ENCODE peak calls at places on chromosomes 6 and 20, in five cellular contexts. Q is GM23248; K is CD8-positive, alpha-beta T cell; V is IMR-90; T is neuronal stem cell. W is an unnamed sample. For H3K4me1 and H3K9me3, the result is how much of the 10 kb centered on the place peaks cover.

GRCh38 chr6:84411060-84411629 is 183.7 kb upstream of the CEP162 start:
- DNase-seq in Q (peak), K (no peak), V (peak), T (no peak), W (no peak)

GRCh38 chr6:136685540-136686108 is 106.7 kb downstream of the MAP3K5 start:
- DNase-seq in Q (no peak), K (no peak), V (peak), T (no peak), W (no peak)

GRCh38 chr20:25083141-25083772 is 1.3 kb upstream of the VSX1 start:
- DNase-seq in Q (no peak), K (no peak), V (no peak), T (no peak), W (no peak)

GRCh38 chr20:10492065-10492464 is 57.0 kb downstream of the SLX4IP start:
- DNase-seq in Q (peak), K (no peak), V (peak), T (no peak), W (no peak)

GRCh38 chr20:7712661-7713060 is 227.6 kb downstream of the HAO1 start:
- DNase-seq in Q (no peak), K (no peak), V (no peak), T (no peak), W (no peak)

GRCh38 chr6:116545661-116546060 is at the start of gene TRAPPC3L:
- DNase-seq in Q (no peak), K (no peak), V (no peak), T (no peak), W (no peak)

GRCh38 chr6:145060687-145061086 is 674.6 kb downstream of the EPM2A start:
- DNase-seq in Q (no peak), K (no peak), V (no peak), T (no peak), W (no peak)

GRCh38 chr20:64053841-64054661 is 4.6 kb upstream of the SOX18 start:
- DNase-seq in Q (no peak), K (no peak), V (no peak), T (no peak), W (no peak)

GRCh38 chr20:23452776-23453175 is at the start of gene CST11:
- DNase-seq in Q (no peak), K (no peak), V (no peak), T (no peak), W (no peak)

GRCh38 chr6:113893866-113894265 is 36.7 kb downstream of the MARCKS start:
- DNase-seq in Q (no peak), K (no peak), V (peak), T (no peak), W (no peak)

GRCh38 chr6:90993771-90994170 is 406.9 kb upstream of the MAP3K7 start:
- DNase-seq in Q (no peak), K (no peak), V (no peak), T (no peak), W (no peak)

GRCh38 chr20:55103188-55103587 is 627.8 kb downstream of the DOK5 start:
- DNase-seq in Q (no peak), K (no peak), V (no peak), T (no peak), W (peak)

GRCh38 chr20:25025986-25026605 is 31.8 kb downstream of the ACSS1 start:
- DNase-seq in Q (no peak), K (no peak), V (no peak), T (no peak), W (no peak)

GRCh38 chr6:128882991-128883571 is at the start of gene LAMA2:
- DNase-seq in Q (peak), K (no peak), V (peak), T (peak), W (peak)

GRCh38 chr6:67663105-67663895 is 971.8 kb upstream of the ADGRB3 start:
- DNase-seq in Q (no peak), K (no peak), V (no peak), T (no peak), W (peak)

GRCh38 chr20:21202284-21202683 is 76.4 kb downstream of the KIZ start:
- DNase-seq in Q (peak), K (no peak), V (peak), T (no peak), W (no peak)

GRCh38 chr20:23679448-23680092 is 9.3 kb downstream of the CST4 start:
- DNase-seq in Q (no peak), K (no peak), V (no peak), T (no peak), W (no peak)

GRCh38 chr20:15619816-15620215 is 953.4 kb downstream of the KIF16B start:
- DNase-seq in Q (no peak), K (no peak), V (no peak), T (no peak), W (no peak)

GRCh38 chr6:39182604-39183003 is 46.7 kb downstream of the KCNK5 start:
- DNase-seq in Q (no peak), K (no peak), V (no peak), T (no peak), W (no peak)

GRCh38 chr20:47544240-47544639 is 42.6 kb downstream of the NCOA3 start:
- DNase-seq in Q (peak), K (peak), V (peak), T (no peak), W (no peak)

GRCh38 chr6:127110712-127111111 is 7.8 kb upstream of the RSPO3 start:
- DNase-seq in Q (no peak), K (no peak), V (no peak), T (no peak), W (no peak)

GRCh38 chr6:7267521-7268091 is 45.4 kb downstream of the SSR1 start:
- DNase-seq in Q (peak), K (no peak), V (peak), T (no peak), W (no peak)

GRCh38 chr6:34301408-34301807 is 52.6 kb upstream of the SMIM29 start:
- DNase-seq in Q (peak), K (no peak), V (peak), T (no peak), W (peak)

GRCh38 chr20:17622086-17622850 is 52.4 kb downstream of the DSTN start:
- DNase-seq in Q (no peak), K (no peak), V (no peak), T (no peak), W (no peak)

GRCh38 chr6:84758486-84758885 is 5.9 kb downstream of the TBX18 start:
- DNase-seq in Q (no peak), K (no peak), V (no peak), T (no peak), W (no peak)

GRCh38 chr20:44690781-44691423 is 24.3 kb upstream of the CCN5 start:
- DNase-seq in Q (peak), K (no peak), V (no peak), T (no peak), W (no peak)

GRCh38 chr6:28643017-28643740 is 117.5 kb downstream of the GPX5 start:
- DNase-seq in Q (peak), K (no peak), V (peak), T (no peak), W (no peak)

GRCh38 chr20:33159713-33160112 is 8.2 kb upstream of the BPIFA2 start:
- DNase-seq in Q (no peak), K (no peak), V (no peak), T (no peak), W (no peak)

GRCh38 chr20:9218412-9219001 is 149.6 kb downstream of the PLCB4 start:
- DNase-seq in Q (peak), K (no peak), V (peak), T (no peak), W (no peak)

GRCh38 chr20:46609043-46609442 is 42.2 kb downstream of the SLC13A3 start:
- DNase-seq in Q (no peak), K (no peak), V (no peak), T (no peak), W (no peak)

GRCh38 chr6:154432533-154433476 is 76.2 kb upstream of the IPCEF1 start:
- DNase-seq in Q (peak), K (no peak), V (no peak), T (no peak), W (no peak)

GRCh38 chr6:74568851-74569250 is 637.0 kb downstream of the COL12A1 start:
- DNase-seq in Q (no peak), K (no peak), V (peak), T (no peak), W (no peak)

GRCh38 chr6:119443993-119444641 is 94.6 kb upstream of the MAN1A1 start:
- DNase-seq in Q (peak), K (no peak), V (peak), T (no peak), W (no peak)

GRCh38 chr6:11251553-11252358 is 19.3 kb upstream of the NEDD9 start:
- DNase-seq in Q (peak), K (no peak), V (peak), T (no peak), W (no peak)

GRCh38 chr6:25558155-25558817 is 93.7 kb upstream of the SCGN start:
- DNase-seq in Q (no peak), K (no peak), V (no peak), T (no peak), W (no peak)

GRCh38 chr6:11273406-11274065 is 41.1 kb upstream of the NEDD9 start:
- DNase-seq in Q (no peak), K (no peak), V (no peak), T (no peak), W (peak)

GRCh38 chr6:47495954-47496545 is 18.5 kb downstream of the CD2AP start:
- DNase-seq in Q (no peak), K (no peak), V (no peak), T (no peak), W (no peak)
- H3K4me1 ChIP-seq in Q (under half), K (under half), V (under half), T (under half), W (under half)

GRCh38 chr6:53557005-53557715 is 12.3 kb upstream of the GCLC start:
- DNase-seq in Q (no peak), K (no peak), V (no peak), T (no peak), W (no peak)
- H3K9me3 ChIP-seq in Q (under half), K (under half), V (under half), T (under half), W (under half)

GRCh38 chr20:62477669-62478450 is 2.1 kb upstream of the GATA5 start:
- DNase-seq in Q (no peak), K (no peak), V (no peak), T (no peak), W (no peak)

GRCh38 chr20:62481441-62482135 is 5.8 kb upstream of the GATA5 start:
- DNase-seq in Q (no peak), K (no peak), V (no peak), T (no peak), W (no peak)

GRCh38 chr20:62479218-62479617 is 3.4 kb upstream of the GATA5 start:
- DNase-seq in Q (no peak), K (no peak), V (no peak), T (no peak), W (no peak)

GRCh38 chr20:62482136-62482833 is 6.5 kb upstream of the GATA5 start:
- DNase-seq in Q (no peak), K (no peak), V (no peak), T (no peak), W (no peak)

GRCh38 chr20:62480318-62480717 is 4.5 kb upstream of the GATA5 start:
- DNase-seq in Q (no peak), K (no peak), V (no peak), T (no peak), W (no peak)
- H3K4me1 ChIP-seq in Q (under half), K (under half), V (under half), T (under half), W (under half)

DNA sequence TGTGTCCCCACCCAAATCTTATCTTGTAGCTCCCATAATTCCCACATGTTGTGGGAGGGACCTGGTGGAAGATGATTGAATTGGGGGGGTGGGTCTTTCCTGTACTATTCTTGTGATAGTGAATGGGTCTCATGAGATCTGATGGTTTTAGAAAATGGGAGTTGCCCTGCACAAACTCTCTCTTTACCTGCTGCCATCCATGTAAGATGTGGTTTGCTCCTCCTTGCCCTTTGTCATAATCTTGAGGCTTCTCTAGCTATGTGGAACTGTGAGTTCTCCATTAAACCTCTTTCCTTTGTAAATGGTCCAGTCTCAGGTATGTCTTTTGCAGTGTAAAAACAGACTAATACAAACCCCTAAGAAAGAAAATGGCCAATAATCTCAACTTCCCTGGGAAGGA is 16.1 kb upstream of the SRPK1 start:
- DNase-seq in Q (no peak), K (no peak), V (no peak), T (no peak), W (no peak)
- H3K9me3 ChIP-seq in Q (under half), K (under half), V (under half), T (under half), W (under half)

GRCh38 chr20:50308166-50308512 is 117.5 kb downstream of the CEBPB start:
- DNase-seq in Q (peak), K (no peak), V (no peak), T (no peak), W (no peak)

GRCh38 chr20:50309764-50310672 is 119.4 kb downstream of the CEBPB start:
- DNase-seq in Q (no peak), K (no peak), V (no peak), T (no peak), W (no peak)

GRCh38 chr20:50310673-50311051 is 120.0 kb downstream of the CEBPB start:
- DNase-seq in Q (no peak), K (no peak), V (no peak), T (no peak), W (no peak)

GRCh38 chr20:50308513-50309279 is 118.1 kb downstream of the CEBPB start:
- DNase-seq in Q (peak), K (no peak), V (peak), T (no peak), W (peak)

DNA sequence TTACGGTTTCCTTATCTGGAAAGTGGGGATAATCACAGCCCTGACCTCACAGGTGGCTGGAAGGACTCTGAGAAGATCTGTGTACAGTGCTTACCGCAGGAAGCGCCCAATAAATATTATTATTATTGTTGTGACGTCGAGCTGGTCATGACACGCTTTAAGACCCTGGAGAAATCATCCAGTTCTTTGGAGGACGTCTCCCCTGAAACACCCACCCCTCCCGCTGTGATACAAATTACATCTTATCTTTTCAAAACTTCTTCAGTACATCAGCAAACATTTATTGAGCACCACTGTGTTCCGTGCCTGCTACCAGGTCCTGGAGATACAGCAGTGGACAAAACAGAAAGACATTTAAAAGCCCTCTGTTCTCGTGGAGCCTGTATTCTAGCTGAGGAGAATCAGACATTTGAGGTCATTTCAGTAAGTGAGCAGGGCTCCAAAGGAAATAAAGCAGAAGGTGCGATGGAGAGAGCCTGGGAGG is 118.7 kb downstream of the CEBPB start:
- DNase-seq in Q (peak), K (no peak), V (peak), T (no peak), W (no peak)
- H3K4me1 ChIP-seq in Q (half or more), K (under half), V (half or more), T (under half), W (under half)

DNA sequence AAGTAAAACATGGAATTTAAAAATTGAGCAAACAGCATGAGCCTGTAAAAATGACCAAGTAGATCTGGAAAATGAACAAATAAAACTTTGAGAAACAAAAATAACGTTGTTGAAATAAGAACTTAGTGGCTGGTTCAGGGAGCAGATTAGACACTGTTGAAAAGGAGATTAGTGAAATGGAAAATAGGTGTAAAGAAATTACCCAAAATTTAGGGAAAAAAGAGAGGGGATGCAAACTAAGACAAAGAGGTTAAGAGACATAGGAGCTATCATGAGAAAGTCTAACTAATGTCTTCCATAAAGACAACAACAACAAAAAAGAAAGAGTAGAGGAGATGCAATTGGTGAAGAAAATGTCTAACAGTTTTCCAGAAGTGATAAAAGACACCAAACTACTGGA is 29.0 kb downstream of the APCDD1L start:
- DNase-seq in Q (no peak), K (no peak), V (no peak), T (no peak), W (no peak)
- H3K9me3 ChIP-seq in Q (under half), K (under half), V (under half), T (under half), W (under half)

GRCh38 chr20:38033330-38034107 is at the start of the genes RPRD1B and TTI1:
- DNase-seq in Q (peak), K (peak), V (peak), T (peak), W (peak)

GRCh38 chr20:38034108-38034649 is 633 bp downstream of the RPRD1B start:
- DNase-seq in Q (peak), K (no peak), V (no peak), T (no peak), W (no peak)

GRCh38 chr20:38034961-38035360 is 1.4 kb downstream of the RPRD1B start:
- DNase-seq in Q (peak), K (no peak), V (no peak), T (no peak), W (no peak)

GRCh38 chr20:38031957-38032356 is 1.3 kb downstream of the TTI1 start:
- DNase-seq in Q (no peak), K (no peak), V (no peak), T (no peak), W (no peak)

GRCh38 chr20:38032585-38033329 is 499 bp downstream of the TTI1 start:
- DNase-seq in Q (peak), K (no peak), V (no peak), T (no peak), W (no peak)
- H3K4me1 ChIP-seq in Q (under half), K (half or more), V (under half), T (under half), W (under half)

GRCh38 chr6:31967926-31968320 is 4.0 kb downstream of the DXO start:
- DNase-seq in Q (no peak), K (no peak), V (no peak), T (no peak), W (no peak)

GRCh38 chr6:31966997-31967925 is 4.7 kb downstream of the DXO start:
- DNase-seq in Q (no peak), K (no peak), V (no peak), T (no peak), W (no peak)

GRCh38 chr6:31968791-31969711 is 2.9 kb downstream of the DXO start:
- DNase-seq in Q (no peak), K (no peak), V (no peak), T (no peak), W (no peak)

GRCh38 chr6:31969712-31970603 is 2.0 kb downstream of the DXO start:
- DNase-seq in Q (peak), K (no peak), V (peak), T (no peak), W (no peak)

GRCh38 chr6:31968326-31968725 is 3.6 kb downstream of the DXO start:
- DNase-seq in Q (no peak), K (no peak), V (no peak), T (no peak), W (no peak)
- H3K9me3 ChIP-seq in Q (under half), K (under half), V (under half), T (under half), W (under half)

DNA sequence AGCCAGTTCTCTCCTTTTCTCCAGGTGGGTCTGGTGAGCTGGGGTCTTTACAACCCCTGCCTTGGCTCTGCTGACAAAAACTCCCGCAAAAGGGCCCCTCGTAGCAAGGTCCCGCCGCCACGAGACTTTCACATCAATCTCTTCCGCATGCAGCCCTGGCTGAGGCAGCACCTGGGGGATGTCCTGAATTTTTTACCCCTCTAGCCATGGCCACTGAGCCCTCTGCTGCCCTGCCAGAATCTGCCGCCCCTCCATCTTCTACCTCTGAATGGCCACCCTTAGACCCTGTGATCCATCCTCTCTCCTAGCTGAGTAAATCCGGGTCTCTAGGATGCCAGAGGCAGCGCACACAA is 765 bp upstream of the CFB start:
- DNase-seq in Q (no peak), K (no peak), V (no peak), T (no peak), W (no peak)
- H3K4me1 ChIP-seq in Q (under half), K (under half), V (under half), T (under half), W (under half)

W was measured in mucosa of descending colon.